ENCODE peak calls at places on chromosomes 5 and 9, in eight cellular contexts. G is IMR-90, A is HepG2, N is body of pancreas, B is spleen, I is uterus, H is esophagus squamous epithelium, Y is Peyer's patch. J is an unnamed sample.

GRCh38 chr5:38755171-38755570 is 90.6 kb upstream of the OSMR start:
- DNase-seq in G (peak), A (no peak), N (no peak), B (no peak), I (no peak), H (no peak), Y (no peak), J (no peak)

GRCh38 chr9:99595796-99596195 is 225.9 kb upstream of the NR4A3 start:
- DNase-seq in G (no peak), A (no peak), N (no peak), B (no peak), I (no peak), H (no peak), Y (peak), J (no peak)

GRCh38 chr5:175621971-175622370 is 35.9 kb upstream of the HRH2 start:
- DNase-seq in G (no peak), A (no peak), N (no peak), B (no peak), I (no peak), H (no peak), Y (no peak), J (no peak)

GRCh38 chr5:79189439-79190234 is 46.3 kb upstream of the JMY start:
- DNase-seq in G (no peak), A (no peak), N (no peak), B (no peak), I (no peak), H (no peak), Y (no peak), J (no peak)

GRCh38 chr5:6419340-6419852 is 29.3 kb upstream of the UBE2QL1 start:
- DNase-seq in G (no peak), A (no peak), N (no peak), B (no peak), I (no peak), H (no peak), Y (no peak), J (no peak)

GRCh38 chr9:7828344-7828743 is 28.8 kb upstream of the DMAC1 start:
- DNase-seq in G (no peak), A (no peak), N (no peak), B (no peak), I (no peak), H (no peak), Y (no peak), J (no peak)

GRCh38 chr9:86246752-86247161 is 12.7 kb downstream of the C9orf153 start:
- DNase-seq in G (no peak), A (peak), N (peak), B (no peak), I (peak), H (no peak), Y (no peak), J (no peak)

GRCh38 chr9:35518981-35519679 is 29.2 kb downstream of the RUSC2 start:
- DNase-seq in G (peak), A (no peak), N (no peak), B (no peak), I (no peak), H (no peak), Y (no peak), J (no peak)

GRCh38 chr9:82645591-82645990 is 417.4 kb downstream of the RASEF start:
- DNase-seq in G (no peak), A (no peak), N (no peak), B (no peak), I (no peak), H (no peak), Y (no peak), J (no peak)

GRCh38 chr5:154194348-154195329 is 4.1 kb downstream of the GALNT10 start:
- DNase-seq in G (peak), A (no peak), N (no peak), B (no peak), I (no peak), H (no peak), Y (no peak), J (no peak)

GRCh38 chr5:946720-947625 is 54.3 kb downstream of the TRIP13 start:
- DNase-seq in G (no peak), A (no peak), N (no peak), B (peak), I (no peak), H (no peak), Y (no peak), J (no peak)

GRCh38 chr9:127360829-127361228 is 36.1 kb upstream of the SLC2A8 start:
- DNase-seq in G (peak), A (peak), N (no peak), B (no peak), I (peak), H (no peak), Y (no peak), J (no peak)

GRCh38 chr9:105007143-105007542 is 79.2 kb upstream of the ABCA1 start:
- DNase-seq in G (peak), A (no peak), N (no peak), B (no peak), I (peak), H (no peak), Y (no peak), J (peak)

GRCh38 chr5:168891175-168891812 is 312.1 kb upstream of the PANK3 start:
- DNase-seq in G (no peak), A (no peak), N (no peak), B (no peak), I (no peak), H (no peak), Y (no peak), J (no peak)

GRCh38 chr9:17480966-17481365 is 97.9 kb upstream of the SH3GL2 start:
- DNase-seq in G (no peak), A (no peak), N (no peak), B (peak), I (no peak), H (no peak), Y (no peak), J (no peak)

GRCh38 chr5:41115281-41115680 is 44.1 kb upstream of the MROH2B start:
- DNase-seq in G (peak), A (no peak), N (no peak), B (no peak), I (no peak), H (no peak), Y (no peak), J (no peak)

GRCh38 chr5:55572011-55572410 is 37.2 kb upstream of the PLPP1 start:
- DNase-seq in G (no peak), A (peak), N (no peak), B (no peak), I (no peak), H (no peak), Y (no peak), J (no peak)

GRCh38 chr5:71586052-71586940 is 844 bp upstream of the MCCC2 start:
- DNase-seq in G (peak), A (peak), N (no peak), B (no peak), I (no peak), H (no peak), Y (no peak), J (no peak)

GRCh38 chr5:100706796-100707195 is 171.6 kb downstream of the FAM174A start:
- DNase-seq in G (no peak), A (no peak), N (no peak), B (no peak), I (no peak), H (no peak), Y (no peak), J (no peak)

GRCh38 chr5:113337515-113338140 is 97.2 kb downstream of the TSSK1B start:
- DNase-seq in G (peak), A (no peak), N (no peak), B (no peak), I (no peak), H (no peak), Y (no peak), J (no peak)

GRCh38 chr9:116984111-116984510 is 297.0 kb downstream of the TRIM32 start:
- DNase-seq in G (no peak), A (no peak), N (no peak), B (no peak), I (no peak), H (no peak), Y (no peak), J (no peak)

GRCh38 chr5:14665949-14666741 is 1.6 kb downstream of the OTULIN start:
- DNase-seq in G (peak), A (peak), N (peak), B (peak), I (no peak), H (no peak), Y (peak), J (peak)

GRCh38 chr5:149959406-149960236 is 937 bp upstream of the SLC26A2 start:
- DNase-seq in G (peak), A (no peak), N (no peak), B (no peak), I (no peak), H (no peak), Y (peak), J (no peak)

GRCh38 chr5:35063386-35063785 is 15.6 kb upstream of the AGXT2 start:
- DNase-seq in G (no peak), A (no peak), N (no peak), B (no peak), I (no peak), H (no peak), Y (no peak), J (no peak)

GRCh38 chr5:121221483-121221882 is 630.2 kb upstream of the FTMT start:
- DNase-seq in G (no peak), A (no peak), N (no peak), B (peak), I (peak), H (no peak), Y (no peak), J (no peak)

GRCh38 chr5:174624754-174625506 is 99.5 kb upstream of the MSX2 start:
- DNase-seq in G (peak), A (no peak), N (no peak), B (no peak), I (no peak), H (no peak), Y (no peak), J (no peak)

GRCh38 chr5:95591490-95591901 is 28.4 kb upstream of the GPR150 start:
- DNase-seq in G (peak), A (peak), N (no peak), B (no peak), I (no peak), H (no peak), Y (no peak), J (no peak)

GRCh38 chr9:98894766-98895165 is 48.9 kb upstream of the COL15A1 start:
- DNase-seq in G (no peak), A (no peak), N (no peak), B (no peak), I (no peak), H (no peak), Y (no peak), J (no peak)

GRCh38 chr9:76887003-76887821 is 18.7 kb downstream of the PRUNE2 start:
- DNase-seq in G (no peak), A (no peak), N (no peak), B (no peak), I (no peak), H (no peak), Y (no peak), J (peak)

GRCh38 chr5:102755691-102756371 is 726 bp downstream of the PAM start:
- DNase-seq in G (peak), A (peak), N (peak), B (peak), I (peak), H (no peak), Y (peak), J (peak)

GRCh38 chr5:168608821-168609220 is 29.7 kb upstream of the PANK3 start:
- DNase-seq in G (no peak), A (no peak), N (no peak), B (no peak), I (no peak), H (no peak), Y (no peak), J (no peak)

GRCh38 chr9:78366827-78367226 is 69.9 kb downstream of the PSAT1 start:
- DNase-seq in G (no peak), A (no peak), N (no peak), B (no peak), I (no peak), H (no peak), Y (no peak), J (no peak)

GRCh38 chr9:89375181-89375760 is 57.0 kb downstream of the SECISBP2 start:
- DNase-seq in G (no peak), A (no peak), N (no peak), B (peak), I (no peak), H (no peak), Y (peak), J (no peak)

GRCh38 chr5:112757468-112758208 is 20.0 kb downstream of the APC start:
- DNase-seq in G (peak), A (peak), N (no peak), B (no peak), I (no peak), H (no peak), Y (no peak), J (no peak)

GRCh38 chr9:76266649-76267627 is 127.3 kb downstream of the RFK start:
- DNase-seq in G (no peak), A (no peak), N (no peak), B (no peak), I (no peak), H (no peak), Y (no peak), J (peak)

GRCh38 chr5:151780348-151780747 is 8.6 kb downstream of the G3BP1 start:
- DNase-seq in G (no peak), A (no peak), N (no peak), B (peak), I (no peak), H (no peak), Y (no peak), J (no peak)

GRCh38 chr5:151784141-151784540 is 12.4 kb downstream of the G3BP1 start:
- DNase-seq in G (no peak), A (no peak), N (no peak), B (no peak), I (no peak), H (no peak), Y (no peak), J (no peak)

GRCh38 chr5:151775025-151775606 is 3.4 kb downstream of the G3BP1 start:
- DNase-seq in G (no peak), A (no peak), N (no peak), B (no peak), I (no peak), H (no peak), Y (no peak), J (no peak)

GRCh38 chr5:151781201-151781600 is 9.4 kb downstream of the G3BP1 start:
- DNase-seq in G (no peak), A (no peak), N (no peak), B (no peak), I (no peak), H (no peak), Y (no peak), J (no peak)

DNA sequence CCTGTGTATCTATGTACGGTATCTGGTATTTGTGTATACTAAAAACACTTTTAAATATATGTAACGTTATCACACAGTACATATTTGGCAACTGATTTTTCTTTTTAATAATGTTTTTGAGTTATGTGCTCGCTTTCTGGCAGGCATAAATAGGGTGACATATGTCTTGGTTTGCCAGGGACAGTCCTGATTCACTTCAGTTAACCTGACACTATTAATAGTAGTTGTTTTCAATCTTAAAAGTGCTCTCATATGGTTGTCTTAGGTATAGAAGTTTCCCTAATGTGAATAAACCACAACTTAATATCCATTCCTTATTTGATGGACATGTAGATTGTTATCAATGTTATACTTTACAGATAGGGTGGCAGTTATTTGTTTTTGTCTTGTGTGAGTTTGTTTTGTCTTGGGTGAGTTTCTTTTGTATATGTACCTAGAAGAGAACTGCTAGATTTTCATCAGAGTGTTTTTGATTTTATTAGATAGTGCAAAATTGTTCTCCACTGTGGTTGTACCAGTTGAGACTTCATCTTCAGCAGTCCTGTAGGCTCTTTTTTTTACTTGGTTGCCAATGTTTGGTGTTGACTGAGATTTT is 7.9 kb downstream of the G3BP1 start:
- DNase-seq in G (no peak), A (no peak), N (no peak), B (no peak), I (no peak), H (no peak), Y (no peak), J (no peak)
- H3K4me3 ChIP-seq in G (no peak), A (no peak), N (no peak), B (no peak), I (no peak), H (no peak), Y (no peak), J (no peak)

GRCh38 chr9:130578865-130579737 is at the start of gene FUBP3:
- DNase-seq in G (peak), A (peak), N (peak), B (peak), I (peak), H (peak), Y (peak), J (peak)
- TF ChIP-seq POLR2A in G (peak), A (peak), N (peak), B (peak), I (peak), H (no peak), Y (peak), J (peak)

GRCh38 chr5:10566556-10567068 is 2.7 kb downstream of the ANKRD33B start:
- DNase-seq in G (no peak), A (no peak), N (no peak), B (no peak), I (no peak), H (no peak), Y (no peak), J (no peak)

GRCh38 chr5:10564838-10565784 is 1.2 kb downstream of the ANKRD33B start:
- DNase-seq in G (no peak), A (no peak), N (no peak), B (peak), I (no peak), H (no peak), Y (no peak), J (no peak)

GRCh38 chr5:10565785-10566506 is 2.1 kb downstream of the ANKRD33B start:
- DNase-seq in G (no peak), A (no peak), N (no peak), B (no peak), I (no peak), H (no peak), Y (peak), J (no peak)

GRCh38 chr5:10567781-10568321 is 4.0 kb downstream of the ANKRD33B start:
- DNase-seq in G (peak), A (no peak), N (no peak), B (no peak), I (peak), H (no peak), Y (no peak), J (no peak)

GRCh38 chr5:10567181-10567591 is 3.3 kb downstream of the ANKRD33B start:
- DNase-seq in G (no peak), A (no peak), N (no peak), B (no peak), I (no peak), H (no peak), Y (no peak), J (no peak)
- H3K4me3 ChIP-seq in G (no peak), A (no peak), N (no peak), B (no peak), I (peak), H (peak), Y (peak), J (no peak)

DNA sequence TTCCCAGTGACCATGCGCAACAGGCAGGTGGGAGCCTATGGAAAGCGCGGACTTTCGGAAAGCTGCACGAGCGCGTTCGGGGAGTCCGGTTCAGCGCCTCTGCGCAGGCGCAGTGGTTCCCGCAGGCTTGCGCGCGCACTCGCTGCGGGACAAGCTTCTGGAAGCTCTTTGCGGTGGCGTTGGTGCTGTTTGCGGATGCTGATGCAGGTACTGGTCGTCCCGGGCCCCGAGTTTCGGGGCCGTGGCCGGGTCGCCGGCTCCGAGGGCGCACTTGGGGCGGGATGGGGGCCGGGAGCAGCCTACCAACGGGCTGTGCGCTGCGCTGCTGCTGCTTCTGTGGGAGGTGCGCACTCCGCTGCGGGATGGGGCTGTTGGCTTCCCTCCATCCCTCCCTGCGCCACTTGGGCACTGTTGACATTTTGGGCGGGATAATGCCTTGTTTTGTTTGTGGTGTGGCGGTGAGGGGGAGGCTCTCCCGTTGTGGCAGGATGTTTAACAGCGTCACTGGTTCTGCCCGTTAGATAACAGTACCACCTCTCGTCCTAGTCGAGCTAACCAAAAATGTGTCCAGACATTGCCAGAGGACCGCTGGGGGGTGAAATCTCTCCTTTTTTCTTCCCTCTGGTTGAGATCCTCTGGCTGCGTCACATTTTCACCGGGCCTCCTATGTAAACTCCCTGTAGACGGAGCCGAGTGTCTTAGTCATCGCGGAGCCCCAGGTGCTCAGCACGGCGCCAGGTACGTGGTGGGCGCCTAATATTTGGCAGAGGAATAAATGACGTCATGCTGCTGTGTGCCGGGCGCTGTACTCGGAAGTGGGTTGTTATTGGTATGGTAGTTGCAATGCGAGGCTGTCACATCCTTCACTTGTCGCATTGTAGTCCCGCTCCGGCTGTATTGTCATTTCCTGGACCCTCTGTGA is at the start of gene ZNF483:
- DNase-seq in G (peak), A (peak), N (peak), B (peak), I (peak), H (no peak), Y (peak), J (peak)
- TF ChIP-seq POLR2A in G (no peak), A (peak), N (peak), B (no peak), I (no peak), H (no peak), Y (no peak), J (peak)

GRCh38 chr5:126513703-126514102 is 81.3 kb downstream of the ALDH7A1 start:
- DNase-seq in G (peak), A (no peak), N (no peak), B (no peak), I (no peak), H (no peak), Y (no peak), J (no peak)
- H3K4me3 ChIP-seq in G (peak), A (no peak), N (no peak), B (no peak), I (no peak), H (no peak), Y (no peak), J (no peak)

GRCh38 chr5:162496080-162496808 is 428.7 kb downstream of the GABRG2 start:
- DNase-seq in G (no peak), A (no peak), N (no peak), B (no peak), I (no peak), H (no peak), Y (no peak), J (no peak)
- TF ChIP-seq POLR2A in G (no peak), A (no peak), N (no peak), B (no peak), I (no peak), H (no peak), Y (no peak), J (no peak)

GRCh38 chr5:179795049-179795862 is 1.5 kb downstream of the LTC4S start:
- DNase-seq in G (no peak), A (no peak), N (peak), B (peak), I (peak), H (no peak), Y (no peak), J (no peak)
- H3K4me3 ChIP-seq in G (peak), A (peak), N (peak), B (peak), I (peak), H (peak), Y (peak), J (peak)

GRCh38 chr9:136544549-136545064 is 1.2 kb downstream of the NOTCH1 start:
- DNase-seq in G (no peak), A (no peak), N (peak), B (peak), I (no peak), H (no peak), Y (peak), J (peak)
- TF ChIP-seq POLR2A in G (no peak), A (no peak), N (peak), B (no peak), I (no peak), H (no peak), Y (peak), J (peak)

J was measured in transverse colon.